ENCODE peak calls at places on chromosome 5, in ten cellular contexts. E is ovary; S is A549; J is germinal center; L is foreskin fibroblast; H is anterior cingulate cortex; Z is EL; I is stomach; A is activated T-helper 1 cell treated with anti-CD3 and anti-CD28 coated beads, Interleukin-2, amount 50 U/mL, for 16 hours; K is NCI-H446. W is an unnamed sample.

GRCh38 chr5:56951131-56951945 is 585 bp downstream of the MIER3 start:
- DNase-seq in Z (peak; percentile 16), I (no peak), E (peak; percentile 34), S (peak; percentile 31), A (no peak), H (peak; percentile 7), K (no peak), J (peak; percentile 55), L (no peak), W (peak; percentile 47)

GRCh38 chr5:120405923-120406322 is 58.2 kb upstream of the PRR16 start:
- DNase-seq in E (no peak), S (no peak), J (no peak), H (no peak), K (no peak), L (peak; percentile 83), A (no peak), I (no peak), Z (peak; percentile 76), W (no peak)

GRCh38 chr5:76724871-76725270 is 8.9 kb downstream of the F2R start:
- DNase-seq in J (no peak), A (no peak), L (peak; percentile 76), I (no peak), H (no peak), S (peak; percentile 35), Z (peak; percentile 81), K (no peak), E (no peak), W (no peak)

GRCh38 chr5:172910828-172911627 is 48.2 kb upstream of the RPL26L1 start:
- DNase-seq in Z (peak; percentile 87), L (peak; percentile 83), E (no peak), S (peak; percentile 67), K (no peak), J (no peak), H (no peak), A (no peak), I (peak; percentile 55), W (peak; percentile 73)

GRCh38 chr5:4868140-4868735 is 271.9 kb upstream of the ADAMTS16 start:
- DNase-seq in S (peak; percentile 76), H (peak; percentile 13), K (peak; percentile 46), I (peak; percentile 64), L (peak; percentile 0), J (peak; percentile 53), E (peak; percentile 56), Z (peak; percentile 49), A (no peak), W (no peak)

GRCh38 chr5:65882278-65882677 is 44.1 kb upstream of the ERBIN start:
- DNase-seq in K (no peak), S (no peak), L (no peak), I (no peak), J (no peak), E (no peak), Z (no peak), A (no peak), H (no peak), W (no peak)

GRCh38 chr5:151924564-151925395 is at the start of gene GLRA1:
- DNase-seq in A (peak; percentile 32), L (peak; percentile 4), H (no peak), E (peak; percentile 25), S (peak; percentile 31), J (peak; percentile 10), Z (peak; percentile 40), K (no peak), I (peak; percentile 32), W (peak; percentile 59)

GRCh38 chr5:108727154-108727638 is 20.5 kb upstream of the FER start:
- DNase-seq in L (no peak), I (no peak), J (peak; percentile 12), Z (peak; percentile 41), K (no peak), H (no peak), E (no peak), S (no peak), A (no peak), W (peak; percentile 63)

GRCh38 chr5:138180183-138180782 is 1.4 kb downstream of the KIF20A start:
- DNase-seq in L (peak; percentile 48), J (peak; percentile 58), S (peak; percentile 79), Z (peak; percentile 80), I (no peak), H (no peak), E (no peak), A (no peak), K (peak; percentile 56), W (no peak)

GRCh38 chr5:135310328-135310989 is 88.6 kb downstream of the MACROH2A1 start:
- DNase-seq in I (no peak), L (peak; percentile 65), A (no peak), K (no peak), H (no peak), J (no peak), Z (peak; percentile 84), E (no peak), S (no peak), W (no peak)

GRCh38 chr5:150120617-150121447 is 34.5 kb upstream of the CSF1R start:
- DNase-seq in H (no peak), J (no peak), K (no peak), A (no peak), Z (no peak), E (no peak), L (no peak), S (no peak), I (no peak), W (peak; percentile 40)

GRCh38 chr5:129094924-129095797 is 612 bp downstream of the ISOC1 start:
- DNase-seq in I (peak; percentile 68), A (no peak), S (peak; percentile 22), J (peak; percentile 29), E (peak; percentile 73), K (no peak), H (peak; percentile 45), L (peak; percentile 25), Z (peak; percentile 42), W (peak; percentile 76)

GRCh38 chr5:61055434-61056006 is 106.7 kb downstream of the SMIM15 start:
- DNase-seq in J (peak; percentile 14), K (peak; percentile 8), H (no peak), S (peak; percentile 16), Z (peak; percentile 58), L (peak; percentile 20), A (no peak), E (no peak), I (no peak), W (no peak)

GRCh38 chr5:56757077-56757476 is 58.3 kb upstream of the MAP3K1 start:
- DNase-seq in L (peak; percentile 44), J (no peak), Z (peak; percentile 82), S (no peak), I (peak; percentile 28), A (no peak), K (no peak), H (no peak), E (no peak), W (no peak)

GRCh38 chr5:73354406-73354805 is 94.2 kb downstream of the FOXD1 start:
- DNase-seq in L (no peak), J (no peak), E (no peak), K (no peak), Z (no peak), A (no peak), H (no peak), I (no peak), S (no peak), W (no peak)

GRCh38 chr5:79318935-79319614 is 83.1 kb downstream of the JMY start:
- DNase-seq in S (no peak), J (no peak), Z (peak; percentile 87), E (no peak), I (no peak), A (no peak), L (peak; percentile 88), K (no peak), H (no peak), W (no peak)

GRCh38 chr5:148815578-148815977 is 10.8 kb upstream of the ADRB2 start:
- DNase-seq in J (no peak), I (no peak), H (no peak), E (no peak), S (no peak), A (no peak), K (no peak), L (no peak), Z (no peak), W (no peak)

GRCh38 chr5:179344301-179345178 is 721 bp downstream of the ADAMTS2 start:
- DNase-seq in S (no peak), K (no peak), E (peak; percentile 32), Z (peak; percentile 52), I (no peak), H (no peak), L (no peak), A (no peak), J (no peak), W (no peak)

GRCh38 chr5:59786271-59786805 is 107.2 kb downstream of the PDE4D start:
- DNase-seq in E (no peak), K (no peak), A (no peak), H (no peak), L (peak; percentile 81), Z (peak; percentile 92), J (no peak), I (no peak), S (no peak), W (no peak)

GRCh38 chr5:6080930-6081726 is 297.2 kb downstream of the MED10 start:
- DNase-seq in L (no peak), H (no peak), K (no peak), S (no peak), A (no peak), I (no peak), J (no peak), E (no peak), Z (no peak), W (no peak)